ENCODE peak calls at places on chromosomes 4 and X, in eight cellular contexts. L is GM20000; Y is progenitor cell of endocrine pancreas; K is breast epithelium; H is AG04449; Z is H9; N is CD4-positive, alpha-beta T cell; G is right atrium auricular region. R is an unnamed sample.
A peak's percentile ranks its signal among the peaks of the same experiment; 100 is the strongest.

GRCh38 chr4:158782539-158783360 is 13.9 kb downstream of the FNIP2 start:
- DNase-seq in L (no peak), Y (no peak), K (no peak), H (no peak), Z (no peak), N (no peak), G (no peak), R (no peak)

GRCh38 chr4:113080050-113080449 is 30.6 kb downstream of the ANK2 start:
- DNase-seq in L (no peak), Y (no peak), K (no peak), H (no peak), Z (no peak), N (no peak), G (no peak), R (no peak)

GRCh38 chrX:119359618-119360382 is 39.3 kb upstream of the SLC25A43 start:
- DNase-seq in L (no peak), Y (no peak), K (no peak), H (no peak), Z (no peak), N (no peak), G (no peak), R (no peak)

GRCh38 chrX:64427787-64428186 is 32.5 kb upstream of the MTMR8 start:
- DNase-seq in L (no peak), Y (no peak), K (no peak), H (no peak), Z (no peak), N (no peak), G (no peak), R (no peak)

GRCh38 chr4:183840311-183840710 is 64.8 kb upstream of the STOX2 start:
- DNase-seq in L (peak; percentile 71), Y (peak; percentile 58), K (peak; percentile 64), H (peak; percentile 23), Z (peak; percentile 74), N (peak; percentile 56), G (peak; percentile 88), R (no peak)

GRCh38 chrX:137792214-137792613 is 226.3 kb downstream of the ZIC3 start:
- DNase-seq in L (no peak), Y (no peak), K (no peak), H (no peak), Z (peak; percentile 27), N (no peak), G (no peak), R (no peak)

GRCh38 chr4:149140841-149141240 is 674.8 kb downstream of the IQCM start:
- DNase-seq in L (no peak), Y (no peak), K (no peak), H (no peak), Z (no peak), N (no peak), G (no peak), R (no peak)

GRCh38 chr4:101277661-101278060 is 69.7 kb downstream of the PPP3CA start:
- DNase-seq in L (no peak), Y (no peak), K (no peak), H (peak; percentile 17), Z (no peak), N (no peak), G (no peak), R (no peak)

GRCh38 chrX:41333994-41334865 is at the start of gene DDX3X:
- DNase-seq in L (peak; percentile 76), Y (peak; percentile 59), K (peak; percentile 91), H (no peak), Z (peak; percentile 85), N (peak; percentile 79), G (peak; percentile 93), R (peak; percentile 85)

GRCh38 chr4:144666539-144667175 is 20.7 kb downstream of the HHIP start:
- DNase-seq in L (no peak), Y (no peak), K (no peak), H (peak; percentile 34), Z (no peak), N (no peak), G (no peak), R (no peak)

GRCh38 chr4:19945979-19946380 is 305.7 kb upstream of the SLIT2 start:
- DNase-seq in L (no peak), Y (no peak), K (no peak), H (peak; percentile 91), Z (no peak), N (no peak), G (no peak), R (no peak)

GRCh38 chrX:118961866-118962560 is 12.4 kb upstream of the LONRF3 start:
- DNase-seq in L (no peak), Y (no peak), K (no peak), H (no peak), Z (no peak), N (no peak), G (no peak), R (no peak)

GRCh38 chrX:9148626-9149385 is 114.9 kb upstream of the FAM9B start:
- DNase-seq in L (no peak), Y (no peak), K (no peak), H (no peak), Z (peak; percentile 69), N (no peak), G (no peak), R (no peak)

GRCh38 chr4:27338530-27338929 is 477.9 kb downstream of the STIM2 start:
- DNase-seq in L (no peak), Y (no peak), K (no peak), H (no peak), Z (no peak), N (no peak), G (no peak), R (no peak)

GRCh38 chrX:43718956-43719355 is 62.9 kb downstream of the MAOA start:
- DNase-seq in L (no peak), Y (no peak), K (no peak), H (no peak), Z (no peak), N (no peak), G (no peak), R (no peak)

GRCh38 chr4:2352171-2352570 is 66.3 kb downstream of the ZFYVE28 start:
- DNase-seq in L (no peak), Y (no peak), K (no peak), H (no peak), Z (peak; percentile 16), N (no peak), G (no peak), R (peak; percentile 52)

GRCh38 chrX:153903991-153904957 is at the start of gene AVPR2:
- DNase-seq in L (no peak), Y (no peak), K (no peak), H (no peak), Z (peak; percentile 44), N (no peak), G (no peak), R (no peak)

GRCh38 chrX:129606918-129607317 is 47.8 kb downstream of the APLN start:
- DNase-seq in L (peak; percentile 37), Y (peak; percentile 45), K (peak; percentile 30), H (no peak), Z (no peak), N (peak; percentile 44), G (peak; percentile 62), R (no peak)

GRCh38 chrX:19775830-19776498 is 111.4 kb downstream of the SH3KBP1 start:
- DNase-seq in L (no peak), Y (no peak), K (no peak), H (no peak), Z (no peak), N (no peak), G (no peak), R (no peak)

GRCh38 chrX:129755779-129756650 is 17.2 kb downstream of the XPNPEP2 start:
- DNase-seq in L (no peak), Y (no peak), K (no peak), H (no peak), Z (peak; percentile 73), N (peak; percentile 35), G (no peak), R (no peak)

GRCh38 chr4:180655886-180656285 is 1587.3 kb upstream of the TENM3 start:
- DNase-seq in L (no peak), Y (no peak), K (no peak), H (no peak), Z (no peak), N (no peak), G (no peak), R (no peak)

GRCh38 chr4:10075158-10075863 is 41.3 kb downstream of the WDR1 start:
- DNase-seq in L (no peak), Y (no peak), K (no peak), H (no peak), Z (no peak), N (no peak), G (no peak), R (no peak)

GRCh38 chr4:10072420-10073017 is 44.1 kb downstream of the WDR1 start:
- DNase-seq in L (no peak), Y (no peak), K (no peak), H (no peak), Z (no peak), N (no peak), G (no peak), R (no peak)

GRCh38 chr4:10074076-10074766 is 42.4 kb downstream of the WDR1 start:
- DNase-seq in L (no peak), Y (no peak), K (no peak), H (no peak), Z (no peak), N (no peak), G (no peak), R (no peak)

GRCh38 chr4:10075953-10076391 is 40.6 kb downstream of the WDR1 start:
- DNase-seq in L (no peak), Y (no peak), K (no peak), H (no peak), Z (no peak), N (no peak), G (no peak), R (no peak)

GRCh38 chr4:10074767-10075105 is 41.9 kb downstream of the WDR1 start:
- DNase-seq in L (peak; percentile 16), Y (no peak), K (no peak), H (no peak), Z (no peak), N (no peak), G (no peak), R (no peak)
- TF ChIP-seq CTCF in L (no peak), Y (peak; percentile 16), K (no peak), H (peak; percentile 61), Z (peak; percentile 66), N (peak; percentile 45), G (peak; percentile 42), R (peak; percentile 20)

GRCh38 chr4:115272185-115272584 is 158.8 kb upstream of the NDST4 start:
- DNase-seq in L (no peak), Y (no peak), K (no peak), H (no peak), Z (no peak), N (no peak), G (no peak), R (no peak)
- TF ChIP-seq CTCF in L (no peak), Y (no peak), K (no peak), H (no peak), Z (no peak), N (no peak), G (no peak), R (no peak)

GRCh38 chr4:38634047-38634759 is 29.8 kb upstream of the KLF3 start:
- DNase-seq in L (no peak), Y (no peak), K (no peak), H (no peak), Z (no peak), N (no peak), G (no peak), R (no peak)
- TF ChIP-seq CTCF in L (no peak), Y (no peak), K (no peak), H (no peak), Z (no peak), N (no peak), G (no peak), R (no peak)

GRCh38 chr4:11028334-11028733 is 343.8 kb upstream of the CLNK start:
- DNase-seq in L (no peak), Y (no peak), K (no peak), H (no peak), Z (no peak), N (no peak), G (no peak), R (no peak)
- TF ChIP-seq CTCF in L (no peak), Y (no peak), K (no peak), H (no peak), Z (no peak), N (no peak), G (no peak), R (no peak)

GRCh38 chr4:166924456-166924855 is 309.8 kb downstream of the SPOCK3 start:
- DNase-seq in L (no peak), Y (no peak), K (no peak), H (no peak), Z (no peak), N (no peak), G (no peak), R (no peak)
- TF ChIP-seq CTCF in L (no peak), Y (no peak), K (no peak), H (no peak), Z (no peak), N (no peak), G (no peak), R (no peak)

R was measured in type B pancreatic cell.